ENCODE peak calls at places on chromosomes 11 and 22, in nine cellular contexts. B, Y, I, P, S, H, T, X and L are unnamed samples.
A peak's percentile ranks its signal among the peaks of the same experiment; 100 is the strongest.

GRCh38 chr22:46052331-46052771 is 75.4 kb upstream of the WNT7B start:
- DNase-seq in B (no peak), Y (no peak), I (peak; percentile 14), P (no peak), S (no peak), H (peak; percentile 40), T (no peak), X (no peak), L (no peak)

GRCh38 chr11:36300651-36301050 is 4.6 kb downstream of the PRR5L start:
- DNase-seq in B (no peak), Y (no peak), I (peak; percentile 85), P (peak; percentile 59), S (no peak), H (peak; percentile 87), T (no peak), X (no peak), L (no peak)

GRCh38 chr11:75352417-75353206 is 1.2 kb upstream of the ARRB1 start:
- DNase-seq in B (no peak), Y (no peak), I (peak; percentile 72), P (no peak), S (no peak), H (peak; percentile 54), T (no peak), X (no peak), L (no peak)

GRCh38 chr11:129881570-129882170 is 13.7 kb downstream of the NFRKB start:
- DNase-seq in B (peak; percentile 37), Y (peak; percentile 15), I (no peak), P (peak; percentile 74), S (peak; percentile 47), H (no peak), T (no peak), X (no peak), L (no peak)

GRCh38 chr11:112963368-112963955 is 2.2 kb downstream of the NCAM1 start:
- DNase-seq in B (no peak), Y (no peak), I (no peak), P (no peak), S (no peak), H (no peak), T (no peak), X (no peak), L (no peak)

GRCh38 chr11:103619938-103620337 is 416.5 kb upstream of the DDI1 start:
- DNase-seq in B (no peak), Y (no peak), I (no peak), P (no peak), S (no peak), H (no peak), T (no peak), X (no peak), L (no peak)

GRCh38 chr22:36356708-36357694 is 30.8 kb downstream of the MYH9 start:
- DNase-seq in B (peak; percentile 74), Y (no peak), I (no peak), P (peak; percentile 56), S (peak; percentile 56), H (no peak), T (no peak), X (no peak), L (peak; percentile 40)

GRCh38 chr11:93481279-93481678 is 61.9 kb downstream of the SMCO4 start:
- DNase-seq in B (no peak), Y (no peak), I (peak; percentile 75), P (peak; percentile 92), S (no peak), H (no peak), T (no peak), X (no peak), L (no peak)

GRCh38 chr11:97743205-97743742 is 1277.5 kb upstream of the CNTN5 start:
- DNase-seq in B (no peak), Y (no peak), I (no peak), P (no peak), S (no peak), H (no peak), T (no peak), X (no peak), L (no peak)

GRCh38 chr22:32020117-32020516 is 22.9 kb upstream of the SLC5A1 start:
- DNase-seq in B (no peak), Y (peak; percentile 12), I (no peak), P (peak; percentile 89), S (no peak), H (no peak), T (peak; percentile 51), X (peak; percentile 18), L (no peak)

GRCh38 chr22:23159287-23159622 is 14.0 kb downstream of the RAB36 start:
- DNase-seq in B (no peak), Y (no peak), I (no peak), P (no peak), S (no peak), H (no peak), T (no peak), X (no peak), L (no peak)

GRCh38 chr11:112656772-112657428 is 304.3 kb upstream of the NCAM1 start:
- DNase-seq in B (no peak), Y (no peak), I (no peak), P (peak; percentile 12), S (no peak), H (no peak), T (peak; percentile 2), X (no peak), L (no peak)

GRCh38 chr11:127493330-127493729 is 492.8 kb upstream of the KIRREL3 start:
- DNase-seq in B (no peak), Y (peak; percentile 41), I (no peak), P (peak; percentile 33), S (peak; percentile 3), H (no peak), T (no peak), X (no peak), L (no peak)

GRCh38 chr11:17369094-17369493 is 17.5 kb downstream of the NCR3LG1 start:
- DNase-seq in B (no peak), Y (no peak), I (no peak), P (no peak), S (no peak), H (no peak), T (no peak), X (no peak), L (no peak)

GRCh38 chr11:95939091-95939490 is 15.2 kb upstream of the MTMR2 start:
- DNase-seq in B (no peak), Y (no peak), I (no peak), P (no peak), S (no peak), H (no peak), T (no peak), X (no peak), L (no peak)

GRCh38 chr11:95931916-95932315 is 8.0 kb upstream of the MTMR2 start:
- DNase-seq in B (no peak), Y (no peak), I (no peak), P (no peak), S (no peak), H (no peak), T (no peak), X (no peak), L (no peak)

GRCh38 chr11:95933594-95933993 is 9.7 kb upstream of the MTMR2 start:
- DNase-seq in B (no peak), Y (no peak), I (no peak), P (no peak), S (no peak), H (no peak), T (no peak), X (no peak), L (no peak)

GRCh38 chr11:95937358-95937757 is 13.5 kb upstream of the MTMR2 start:
- DNase-seq in B (no peak), Y (no peak), I (no peak), P (no peak), S (no peak), H (no peak), T (no peak), X (no peak), L (no peak)
- H3K9me3 ChIP-seq in B (no peaks in the 10 kb centered on the region), Y (no peaks in the 10 kb centered on the region), I (no peaks in the 10 kb centered on the region), P (no peaks in the 10 kb centered on the region), S (no peaks in the 10 kb centered on the region), H (no peaks in the 10 kb centered on the region), T (no peaks in the 10 kb centered on the region), X (no peaks in the 10 kb centered on the region), L (no peaks in the 10 kb centered on the region)

GRCh38 chr22:48356731-48357130 is 1470.9 kb downstream of the BRD1 start:
- DNase-seq in B (no peak), Y (no peak), I (no peak), P (no peak), S (no peak), H (no peak), T (no peak), X (no peak), L (no peak)
- H3K9me3 ChIP-seq in B (no peaks in the 10 kb centered on the region), Y (no peaks in the 10 kb centered on the region), I (no peaks in the 10 kb centered on the region), P (no peaks in the 10 kb centered on the region), S (no peaks in the 10 kb centered on the region), H (no peaks in the 10 kb centered on the region), T (no peaks in the 10 kb centered on the region), X (peaks cover 71% of the 10 kb centered on the region), L (no peaks in the 10 kb centered on the region)

GRCh38 chr11:114621950-114622809 is 26.6 kb upstream of the NXPE4 start:
- DNase-seq in B (no peak), Y (no peak), I (no peak), P (no peak), S (no peak), H (no peak), T (no peak), X (no peak), L (no peak)

GRCh38 chr11:114623720-114624119 is 28.1 kb upstream of the NXPE4 start:
- DNase-seq in B (no peak), Y (no peak), I (no peak), P (no peak), S (no peak), H (no peak), T (no peak), X (no peak), L (no peak)

GRCh38 chr11:114621072-114621471 is 25.5 kb upstream of the NXPE4 start:
- DNase-seq in B (no peak), Y (no peak), I (no peak), P (no peak), S (no peak), H (no peak), T (no peak), X (no peak), L (no peak)

GRCh38 chr11:114624455-114625207 is 29.0 kb upstream of the NXPE4 start:
- DNase-seq in B (no peak), Y (no peak), I (no peak), P (no peak), S (no peak), H (no peak), T (no peak), X (no peak), L (no peak)

GRCh38 chr11:114622858-114623257 is 27.3 kb upstream of the NXPE4 start:
- DNase-seq in B (no peak), Y (no peak), I (no peak), P (no peak), S (no peak), H (no peak), T (no peak), X (no peak), L (no peak)
- H3K9me3 ChIP-seq in B (no peaks in the 10 kb centered on the region), Y (no peaks in the 10 kb centered on the region), I (no peaks in the 10 kb centered on the region), P (peaks cover 45% of the 10 kb centered on the region), S (peaks cover 11% of the 10 kb centered on the region), H (no peaks in the 10 kb centered on the region), T (peaks cover 7% of the 10 kb centered on the region), X (no peaks in the 10 kb centered on the region), L (peaks cover 4% of the 10 kb centered on the region)

DNA sequence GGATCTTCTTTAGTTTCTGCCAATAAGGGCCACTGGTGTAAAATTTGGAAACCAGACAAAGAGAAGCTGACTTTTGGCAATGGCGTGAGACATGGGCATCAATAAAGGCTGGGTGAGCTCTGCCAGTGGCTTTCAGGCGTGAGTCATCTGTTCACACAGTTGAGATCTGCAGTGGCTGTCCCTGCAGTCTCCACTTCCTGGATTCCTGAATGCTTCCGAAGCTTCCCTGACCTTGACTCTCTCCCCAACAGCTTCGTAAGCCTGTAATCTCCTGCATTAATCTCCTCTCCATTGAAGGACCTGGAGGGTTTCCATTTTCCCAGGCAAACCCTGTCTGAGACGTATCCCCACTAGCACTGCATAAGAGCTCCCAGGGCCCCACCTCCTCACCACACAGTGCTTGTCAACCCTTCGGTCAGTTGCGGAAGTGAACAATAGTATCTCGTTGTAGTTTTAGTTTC is 574.7 kb downstream of the TBC1D22A start:
- DNase-seq in B (no peak), Y (peak; percentile 89), I (peak; percentile 14), P (peak; percentile 88), S (peak; percentile 16), H (no peak), T (peak; percentile 76), X (peak; percentile 42), L (no peak)
- H3K9me3 ChIP-seq in B (no peaks in the 10 kb centered on the region), Y (no peaks in the 10 kb centered on the region), I (no peaks in the 10 kb centered on the region), P (no peaks in the 10 kb centered on the region), S (no peaks in the 10 kb centered on the region), H (peaks cover 9% of the 10 kb centered on the region), T (no peaks in the 10 kb centered on the region), X (peaks cover 19% of the 10 kb centered on the region), L (no peaks in the 10 kb centered on the region)